ENCODE peak calls at places on chromosomes 6 and 20, in ten cellular contexts. Z, X, M, Y, T, S, A, R, Q and H are unnamed samples.

GRCh38 chr6:170037541-170038250 is 253.2 kb downstream of the DLL1 start:
- DNase-seq in T (no peak), X (no peak), Y (no peak), R (peak), Q (no peak), Z (no peak), A (peak), M (no peak), S (no peak), H (no peak)

GRCh38 chr6:33070909-33071308 is 2.5 kb downstream of the HLA-DPA1 start:
- DNase-seq in M (no peak), X (no peak), R (no peak), Z (no peak), A (no peak), S (no peak), Y (no peak), Q (no peak), T (no peak), H (no peak)

GRCh38 chr20:24738981-24739633 is 210.0 kb upstream of the CST7 start:
- DNase-seq in Q (peak), R (no peak), X (no peak), M (no peak), A (no peak), S (no peak), Z (no peak), T (no peak), Y (no peak), H (no peak)

GRCh38 chr6:30646450-30647038 is 389 bp upstream of the C6orf136 start:
- DNase-seq in A (peak), M (no peak), R (no peak), S (peak), Z (peak), Q (no peak), Y (peak), X (peak), T (peak), H (no peak)

GRCh38 chr6:44100088-44100550 is 27.1 kb downstream of the MRPL14 start:
- DNase-seq in Q (no peak), Y (no peak), A (peak), S (no peak), T (no peak), M (peak), Z (no peak), R (no peak), X (peak), H (no peak)

GRCh38 chr6:110878751-110879539 is 4.4 kb downstream of the AMD1 start:
- DNase-seq in Q (no peak), S (peak), Y (no peak), X (peak), M (peak), R (no peak), T (no peak), Z (peak), A (peak), H (no peak)

GRCh38 chr6:31474871-31475286 is 23.1 kb upstream of the MICB start:
- DNase-seq in T (no peak), S (no peak), A (no peak), Q (no peak), Y (no peak), Z (no peak), M (no peak), X (no peak), R (no peak), H (no peak)

GRCh38 chr20:57439432-57439831 is 48.2 kb downstream of the RBM38 start:
- DNase-seq in Z (no peak), T (no peak), R (no peak), A (no peak), S (no peak), M (no peak), Y (peak), Q (no peak), X (no peak), H (no peak)

GRCh38 chr6:35719830-35720733 is 16.8 kb upstream of the ARMC12 start:
- DNase-seq in M (peak), Y (no peak), Z (no peak), Q (peak), S (no peak), T (no peak), R (peak), A (no peak), X (no peak), H (peak)

GRCh38 chr6:143405381-143406154 is 44.9 kb downstream of the ADAT2 start:
- DNase-seq in Q (no peak), Y (no peak), X (peak), R (no peak), S (no peak), Z (no peak), M (peak), T (no peak), A (peak), H (no peak)

GRCh38 chr20:40233401-40233800 is 455.6 kb downstream of the MAFB start:
- DNase-seq in X (no peak), Y (no peak), T (no peak), S (no peak), Q (no peak), Z (no peak), R (no peak), A (peak), M (no peak), H (no peak)

GRCh38 chr6:96015321-96015790 is 418 bp upstream of the FUT9 start:
- DNase-seq in Q (no peak), X (no peak), T (no peak), A (no peak), R (no peak), Z (no peak), S (no peak), Y (no peak), M (no peak), H (no peak)

GRCh38 chr6:24930386-24930785 is 5.4 kb downstream of the RIPOR2 start:
- DNase-seq in M (no peak), X (peak), Y (no peak), S (no peak), A (peak), T (no peak), R (no peak), Z (no peak), Q (no peak), H (no peak)

GRCh38 chr6:25085761-25086160 is 150.0 kb upstream of the RIPOR2 start:
- DNase-seq in M (no peak), Q (no peak), S (no peak), X (no peak), Y (no peak), R (no peak), T (no peak), A (no peak), Z (no peak), H (no peak)

GRCh38 chr6:35081426-35081851 is 59.7 kb downstream of the TCP11 start:
- DNase-seq in S (no peak), Z (no peak), X (no peak), M (peak), A (no peak), Y (no peak), Q (no peak), T (no peak), R (peak), H (peak)

GRCh38 chr6:31114970-31115849 is 610 bp downstream of the PSORS1C1 start:
- DNase-seq in Y (no peak), T (no peak), S (no peak), A (peak), X (no peak), M (peak), Q (no peak), R (no peak), Z (no peak), H (no peak)

GRCh38 chr6:53032853-53033252 is 32.4 kb upstream of the FBXO9 start:
- DNase-seq in R (no peak), Y (no peak), T (no peak), M (no peak), Z (no peak), A (peak), Q (no peak), S (no peak), X (no peak), H (no peak)

GRCh38 chr6:1629316-1629715 is 19.6 kb downstream of the FOXC1 start:
- DNase-seq in R (no peak), X (no peak), S (no peak), M (no peak), Q (no peak), Z (no peak), A (no peak), T (no peak), Y (no peak), H (no peak)

GRCh38 chr6:42158011-42158410 is 15.2 kb upstream of the GUCA1A start:
- DNase-seq in Y (no peak), S (no peak), T (no peak), R (no peak), Q (no peak), A (peak), M (peak), X (peak), Z (no peak), H (no peak)

GRCh38 chr6:35496851-35497570 is at the start of gene TEAD3:
- DNase-seq in T (no peak), M (peak), R (no peak), X (peak), Q (peak), Y (no peak), A (peak), S (no peak), Z (peak), H (peak)

GRCh38 chr6:56450882-56451739 is 191.6 kb downstream of the DST start:
- DNase-seq in Z (no peak), M (no peak), T (no peak), X (no peak), A (peak), S (no peak), Q (no peak), R (no peak), Y (no peak), H (no peak)

GRCh38 chr6:137882225-137882961 is 15.3 kb downstream of the TNFAIP3 start:
- DNase-seq in A (peak), Y (no peak), Q (no peak), S (no peak), X (no peak), M (no peak), Z (no peak), T (no peak), R (no peak), H (no peak)

GRCh38 chr6:15616266-15616665 is 46.6 kb downstream of the DTNBP1 start:
- DNase-seq in Q (no peak), A (no peak), S (no peak), M (no peak), Y (no peak), R (no peak), T (no peak), Z (no peak), X (no peak), H (no peak)

GRCh38 chr6:127554435-127555006 is 22.5 kb upstream of the C6orf58 start:
- DNase-seq in Q (no peak), T (no peak), Y (no peak), M (peak), A (peak), Z (no peak), X (peak), R (no peak), S (no peak), H (no peak)

GRCh38 chr6:123986938-123987337 is 183.3 kb downstream of the NKAIN2 start:
- DNase-seq in R (no peak), Z (no peak), Q (no peak), Y (no peak), T (no peak), X (no peak), M (no peak), S (no peak), A (no peak), H (no peak)

GRCh38 chr6:107866606-107867301 is 42.6 kb upstream of the SCML4 start:
- DNase-seq in A (peak), Z (no peak), Y (peak), S (no peak), M (peak), X (peak), R (no peak), T (peak), Q (no peak), H (no peak)

GRCh38 chr20:63754008-63754407 is 14.4 kb downstream of the SLC2A4RG start:
- DNase-seq in T (no peak), R (no peak), Z (no peak), X (no peak), A (no peak), S (no peak), M (no peak), Y (no peak), Q (no peak), H (no peak)

GRCh38 chr6:148422085-148422484 is 79.4 kb downstream of the SASH1 start:
- DNase-seq in Q (no peak), X (no peak), T (no peak), M (no peak), R (no peak), Z (no peak), Y (peak), S (no peak), A (no peak), H (no peak)

GRCh38 chr6:111686249-111686997 is 80.7 kb upstream of the TRAF3IP2 start:
- DNase-seq in R (no peak), Q (no peak), A (no peak), M (no peak), S (no peak), T (no peak), X (no peak), Y (no peak), Z (no peak), H (no peak)

GRCh38 chr6:82084324-82084920 is 163.1 kb downstream of the IBTK start:
- DNase-seq in M (no peak), Y (no peak), A (no peak), S (no peak), T (no peak), Z (no peak), Q (no peak), R (no peak), X (no peak), H (no peak)

GRCh38 chr6:26175428-26176181 is 88.4 kb downstream of the HFE start:
- DNase-seq in S (no peak), Y (peak), A (peak), R (no peak), Q (no peak), M (peak), T (peak), X (peak), Z (no peak), H (no peak)

GRCh38 chr6:100155141-100155540 is 161.1 kb upstream of the MCHR2 start:
- DNase-seq in Q (no peak), R (no peak), Y (no peak), Z (no peak), M (no peak), A (no peak), T (no peak), X (no peak), S (no peak), H (no peak)

GRCh38 chr6:20575125-20575524 is 40.9 kb downstream of the CDKAL1 start:
- DNase-seq in X (no peak), T (no peak), R (no peak), S (no peak), Y (no peak), A (no peak), Q (no peak), M (no peak), Z (no peak), H (no peak)

GRCh38 chr6:150503041-150503440 is 96.6 kb upstream of the PLEKHG1 start:
- DNase-seq in A (no peak), Y (no peak), Q (no peak), S (no peak), T (no peak), X (no peak), Z (no peak), M (no peak), R (no peak), H (no peak)

GRCh38 chr6:25395731-25396130 is 116.6 kb downstream of the CARMIL1 start:
- DNase-seq in X (no peak), Q (no peak), T (no peak), S (no peak), Y (no peak), A (no peak), Z (no peak), M (no peak), R (no peak), H (no peak)

GRCh38 chr6:12637960-12638641 is 78.5 kb upstream of the PHACTR1 start:
- DNase-seq in X (peak), S (peak), A (peak), Z (peak), Y (peak), T (peak), R (no peak), Q (no peak), M (peak), H (no peak)

GRCh38 chr6:9927271-9927670 is 487.6 kb downstream of the TFAP2A start:
- DNase-seq in X (no peak), Q (no peak), A (no peak), Y (no peak), T (no peak), M (peak), S (no peak), Z (no peak), R (no peak), H (no peak)

GRCh38 chr6:33450434-33450833 is 3.9 kb upstream of the ZBTB9 start:
- DNase-seq in A (no peak), Q (no peak), X (no peak), R (no peak), M (no peak), S (no peak), Y (no peak), Z (no peak), T (no peak), H (no peak)